ENCODE peak calls at places on chromosomes 5 and 9, in seven cellular contexts. F, M, W, U, C, J and L are unnamed samples. For H3K4me1, the result is how much of the 10 kb centered on the place peaks cover.

GRCh38 chr9:94825620-94825958 is 99.1 kb downstream of the AOPEP start:
- DNase-seq in F (no peak), M (no peak), W (no peak), U (no peak), C (no peak), J (no peak), L (no peak)

GRCh38 chr5:127706691-127707090 is 3.5 kb downstream of the CCDC192 start:
- DNase-seq in F (no peak), M (no peak), W (no peak), U (no peak), C (no peak), J (no peak), L (no peak)

GRCh38 chr5:137320056-137321045 is 178.8 kb downstream of the SPOCK1 start:
- DNase-seq in F (no peak), M (peak), W (no peak), U (no peak), C (peak), J (peak), L (peak)

GRCh38 chr5:143826909-143827514 is 15.1 kb downstream of the HMHB1 start:
- DNase-seq in F (no peak), M (peak), W (no peak), U (no peak), C (no peak), J (no peak), L (no peak)

GRCh38 chr5:15694694-15695093 is 194.7 kb downstream of the FBXL7 start:
- DNase-seq in F (no peak), M (peak), W (no peak), U (no peak), C (no peak), J (no peak), L (no peak)

GRCh38 chr5:27020965-27021364 is 17.4 kb downstream of the CDH9 start:
- DNase-seq in F (no peak), M (peak), W (no peak), U (no peak), C (peak), J (no peak), L (no peak)

GRCh38 chr5:156423597-156423996 is 96.6 kb downstream of the SGCD start:
- DNase-seq in F (no peak), M (no peak), W (no peak), U (no peak), C (no peak), J (no peak), L (no peak)

GRCh38 chr5:34822921-34823715 is 15.8 kb upstream of the TTC23L start:
- DNase-seq in F (no peak), M (no peak), W (no peak), U (no peak), C (no peak), J (no peak), L (no peak)

GRCh38 chr5:58455966-58456365 is 3.9 kb downstream of the PLK2 start:
- DNase-seq in F (no peak), M (peak), W (no peak), U (no peak), C (no peak), J (no peak), L (no peak)

GRCh38 chr9:92140754-92141143 is 25.5 kb upstream of the SPTLC1 start:
- DNase-seq in F (no peak), M (no peak), W (no peak), U (no peak), C (no peak), J (peak), L (no peak)

GRCh38 chr9:112180387-112180881 is 5.3 kb upstream of the SUSD1 start:
- DNase-seq in F (no peak), M (peak), W (peak), U (no peak), C (no peak), J (no peak), L (no peak)

GRCh38 chr5:77772729-77773128 is 3.4 kb downstream of the TBCA start:
- DNase-seq in F (no peak), M (no peak), W (no peak), U (no peak), C (no peak), J (no peak), L (no peak)

GRCh38 chr5:62621280-62621679 is 42.7 kb downstream of the LRRC70 start:
- DNase-seq in F (no peak), M (no peak), W (no peak), U (no peak), C (peak), J (no peak), L (peak)

GRCh38 chr9:36999728-37000333 is 34.2 kb downstream of the PAX5 start:
- DNase-seq in F (no peak), M (no peak), W (no peak), U (no peak), C (no peak), J (no peak), L (no peak)
- TF ChIP-seq CTCF in F (no peak), M (no peak), W (no peak), U (no peak), C (peak), J (no peak), L (no peak)

GRCh38 chr5:139670369-139671095 is 22.4 kb downstream of the CXXC5 start:
- DNase-seq in F (no peak), M (peak), W (no peak), U (no peak), C (no peak), J (peak), L (no peak)
- H3K4me1 ChIP-seq in F (half or more), M (under half), W (under half), U (half or more), C (under half), J (half or more), L (half or more)

GRCh38 chr5:133441166-133441815 is 171.1 kb downstream of the FSTL4 start:
- DNase-seq in F (no peak), M (no peak), W (no peak), U (no peak), C (no peak), J (no peak), L (no peak)
- TF ChIP-seq CTCF in F (no peak), M (no peak), W (no peak), U (no peak), C (no peak), J (no peak), L (no peak)

DNA sequence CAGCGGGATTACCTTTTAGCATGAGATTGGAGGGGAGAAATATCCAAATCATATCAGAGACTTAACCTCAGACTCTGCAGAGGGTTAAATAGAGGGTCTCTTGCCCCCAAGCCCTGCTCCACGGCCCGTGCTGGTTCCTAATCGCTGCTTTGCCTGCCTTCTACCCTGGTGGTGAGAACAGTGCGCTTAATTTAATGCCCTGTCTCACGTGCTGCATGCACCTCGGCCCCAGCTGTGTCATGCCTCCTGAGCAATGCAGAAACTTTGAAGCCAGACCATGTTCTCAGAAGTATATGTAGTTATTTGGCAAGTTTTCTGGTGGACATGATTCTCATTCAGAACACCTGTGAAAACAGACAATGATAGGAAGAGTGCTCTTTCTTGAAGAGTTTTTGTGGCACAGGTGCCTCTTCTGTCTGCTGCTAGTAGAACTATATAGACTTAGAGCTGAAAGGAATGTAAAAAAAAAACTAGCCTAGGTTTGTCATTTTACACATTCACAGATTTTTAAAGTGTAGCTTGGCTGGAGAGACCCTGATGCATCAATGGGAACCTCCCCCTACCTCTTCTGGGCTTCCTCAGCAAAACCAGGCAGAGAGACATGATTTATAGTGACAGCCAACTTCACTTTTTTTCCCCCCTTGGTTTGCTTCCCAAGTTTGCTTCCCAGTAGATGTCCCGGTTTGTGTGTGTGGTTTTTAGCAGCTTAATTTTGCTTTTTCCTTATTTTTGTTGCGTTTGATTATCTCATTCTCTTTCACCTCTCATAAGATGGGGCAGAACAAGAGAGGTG is 1.6 kb downstream of the OTULIN start:
- DNase-seq in F (no peak), M (peak), W (no peak), U (peak), C (no peak), J (peak), L (peak)
- H3K4me1 ChIP-seq in F (under half), M (under half), W (under half), U (under half), C (under half), J (under half), L (under half)

GRCh38 chr9:5851445-5851844 is 18.5 kb upstream of the ERMP1 start:
- DNase-seq in F (no peak), M (peak), W (no peak), U (no peak), C (no peak), J (no peak), L (no peak)
- TF ChIP-seq CTCF in F (no peak), M (no peak), W (no peak), U (no peak), C (no peak), J (no peak), L (no peak)

DNA sequence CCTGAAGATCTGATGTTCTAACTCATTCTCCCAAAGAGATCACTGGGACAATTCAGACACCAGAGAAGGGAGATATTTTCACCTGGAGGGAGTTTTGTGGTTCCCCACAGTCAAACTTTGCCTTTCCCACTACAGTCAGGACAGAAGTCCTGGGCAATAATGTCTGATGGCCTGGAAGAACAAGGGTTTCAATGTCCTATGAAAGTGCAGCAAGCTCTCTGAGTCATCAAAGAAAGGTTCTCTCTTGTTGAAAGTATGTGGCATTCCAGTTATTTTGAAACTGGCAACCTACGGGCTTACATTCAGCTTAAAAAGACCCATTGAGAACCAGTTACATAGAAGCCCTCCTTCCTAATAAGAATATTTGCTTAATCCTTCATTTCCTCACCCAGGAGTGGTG is 103.9 kb downstream of the INSYN2B start:
- DNase-seq in F (no peak), M (peak), W (no peak), U (no peak), C (no peak), J (no peak), L (no peak)
- H3K4me1 ChIP-seq in F (under half), M (under half), W (under half), U (under half), C (under half), J (under half), L (under half)